ENCODE peak calls at places on chromosomes 4 and X, in five cellular contexts. One of them, this sample, is unnamed.
A peak's percentile ranks its signal among the peaks of the same experiment; 100 is the strongest.

GRCh38 chr4:51831133-51831532 is 11.8 kb upstream of the DCUN1D4 start:
- DNase-seq in HepG2: peak; percentile 46
- DNase-seq in Peyer's patch: peak; percentile 40
- DNase-seq in IMR-90: peak; percentile 51
- DNase-seq in GM23248: peak; percentile 68
- DNase-seq in this sample: no peak

GRCh38 chr4:127686656-127687055 is 43.5 kb upstream of the SLC25A31 start:
- DNase-seq in HepG2: no peak
- DNase-seq in Peyer's patch: no peak
- DNase-seq in IMR-90: peak; percentile 33
- DNase-seq in GM23248: peak; percentile 11
- DNase-seq in this sample: no peak

GRCh38 chr4:168882650-168883233 is 127.3 kb downstream of the CBR4 start:
- DNase-seq in HepG2: peak; percentile 9
- DNase-seq in Peyer's patch: no peak
- DNase-seq in IMR-90: peak; percentile 75
- DNase-seq in GM23248: peak; percentile 68
- DNase-seq in this sample: no peak

GRCh38 chr4:87216469-87216868 is 3.9 kb downstream of the KLHL8 start:
- DNase-seq in HepG2: no peak
- DNase-seq in Peyer's patch: no peak
- DNase-seq in IMR-90: no peak
- DNase-seq in GM23248: no peak
- DNase-seq in this sample: no peak

GRCh38 chrX:16511776-16512400 is 138.1 kb upstream of the S100G start:
- DNase-seq in HepG2: no peak
- DNase-seq in Peyer's patch: no peak
- DNase-seq in IMR-90: peak; percentile 25
- DNase-seq in GM23248: peak; percentile 21
- DNase-seq in this sample: no peak

GRCh38 chr4:141350122-141350904 is 129.6 kb downstream of the ZNF330 start:
- DNase-seq in HepG2: no peak
- DNase-seq in Peyer's patch: no peak
- DNase-seq in IMR-90: peak; percentile 88
- DNase-seq in GM23248: peak; percentile 88
- DNase-seq in this sample: no peak

GRCh38 chrX:3791449-3791848 is 78.0 kb upstream of the PRKX start:
- DNase-seq in HepG2: no peak
- DNase-seq in Peyer's patch: no peak
- DNase-seq in IMR-90: no peak
- DNase-seq in GM23248: no peak
- DNase-seq in this sample: no peak

GRCh38 chr4:24471623-24472510 is 112.5 kb downstream of the DHX15 start:
- DNase-seq in HepG2: no peak
- DNase-seq in Peyer's patch: no peak
- DNase-seq in IMR-90: no peak
- DNase-seq in GM23248: peak; percentile 34
- DNase-seq in this sample: no peak

GRCh38 chr4:67558493-67558892 is at the start of gene STAP1:
- DNase-seq in HepG2: no peak
- DNase-seq in Peyer's patch: peak; percentile 59
- DNase-seq in IMR-90: no peak
- DNase-seq in GM23248: no peak
- DNase-seq in this sample: no peak

GRCh38 chr4:67556426-67556825 is 2.1 kb upstream of the STAP1 start:
- DNase-seq in HepG2: no peak
- DNase-seq in Peyer's patch: no peak
- DNase-seq in IMR-90: no peak
- DNase-seq in GM23248: no peak
- DNase-seq in this sample: no peak

GRCh38 chr4:67550491-67551256 is 5.4 kb upstream of the CENPC start:
- DNase-seq in HepG2: no peak
- DNase-seq in Peyer's patch: no peak
- DNase-seq in IMR-90: no peak
- DNase-seq in GM23248: no peak
- DNase-seq in this sample: no peak

DNA sequence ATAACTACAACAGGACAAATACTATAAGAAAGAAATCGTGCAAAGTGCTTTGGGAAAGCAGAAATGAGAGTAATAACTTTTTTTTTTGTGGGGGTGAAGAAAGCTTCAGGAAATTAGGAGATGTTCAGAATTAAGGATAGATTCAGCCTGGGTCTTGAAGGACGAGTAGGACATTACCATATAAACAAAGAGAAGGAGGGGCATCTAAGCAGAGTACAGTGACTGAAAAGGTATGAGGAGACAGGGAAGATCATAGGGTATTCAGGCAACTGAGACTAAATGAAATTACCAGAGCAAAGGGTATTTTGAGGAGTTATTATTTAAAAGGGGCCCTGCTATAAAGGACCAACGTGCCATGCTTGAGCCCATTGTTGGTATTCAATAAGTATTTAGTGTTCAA is 3.1 kb upstream of the STAP1 start:
- DNase-seq in HepG2: no peak
- DNase-seq in Peyer's patch: no peak
- DNase-seq in IMR-90: no peak
- DNase-seq in GM23248: no peak
- DNase-seq in this sample: no peak
- H3K4me1 ChIP-seq in HepG2: no peaks in the 10 kb centered on the region
- H3K4me1 ChIP-seq in Peyer's patch: no peaks in the 10 kb centered on the region
- H3K4me1 ChIP-seq in IMR-90: no peaks in the 10 kb centered on the region
- H3K4me1 ChIP-seq in GM23248: no peaks in the 10 kb centered on the region
- H3K4me1 ChIP-seq in this sample: no peaks in the 10 kb centered on the region

GRCh38 chrX:74259879-74260491 is 44.0 kb upstream of the ZCCHC13 start:
- DNase-seq in HepG2: no peak
- DNase-seq in Peyer's patch: no peak
- DNase-seq in IMR-90: no peak
- DNase-seq in GM23248: no peak
- DNase-seq in this sample: no peak

DNA sequence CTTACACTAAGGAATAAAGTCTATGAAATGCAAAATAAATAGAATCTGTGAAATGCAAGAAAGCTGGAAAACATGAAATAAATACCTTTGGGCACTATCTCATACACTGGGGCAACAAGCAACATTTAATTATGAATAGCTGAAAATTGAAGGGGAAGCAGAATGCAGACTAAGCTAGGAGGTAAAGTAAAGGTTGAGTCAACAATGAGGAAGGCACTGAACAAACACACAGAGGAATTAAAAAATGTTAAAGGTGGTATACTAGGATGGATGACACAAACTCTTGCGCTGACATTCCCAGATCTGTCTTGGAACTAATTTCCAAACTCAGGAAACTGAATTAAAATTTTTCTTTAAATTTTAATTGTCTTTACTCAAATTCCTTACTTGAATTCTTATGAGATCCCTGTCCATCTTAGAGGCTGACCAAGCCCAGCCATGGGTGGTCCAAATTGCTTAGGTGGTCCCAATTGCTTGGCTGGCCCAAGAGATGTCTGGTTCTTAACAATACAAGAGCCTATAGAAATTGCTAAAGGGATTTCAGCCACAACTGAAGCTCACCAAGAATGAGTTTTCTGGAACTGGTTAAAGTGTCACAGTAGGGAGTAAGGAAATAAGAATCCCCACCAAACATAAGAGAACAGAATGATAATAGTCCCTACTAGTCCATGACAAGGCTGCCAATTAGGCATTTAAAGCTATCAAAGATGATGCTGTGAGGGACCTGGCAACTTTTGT is 41.3 kb upstream of the ZCCHC13 start:
- DNase-seq in HepG2: no peak
- DNase-seq in Peyer's patch: no peak
- DNase-seq in IMR-90: no peak
- DNase-seq in GM23248: no peak
- DNase-seq in this sample: no peak
- H3K4me1 ChIP-seq in HepG2: no peaks in the 10 kb centered on the region
- H3K4me1 ChIP-seq in Peyer's patch: no peaks in the 10 kb centered on the region
- H3K4me1 ChIP-seq in IMR-90: no peaks in the 10 kb centered on the region
- H3K4me1 ChIP-seq in GM23248: no peaks in the 10 kb centered on the region
- H3K4me1 ChIP-seq in this sample: no peaks in the 10 kb centered on the region

GRCh38 chr4:110630621-110631402 is 7.9 kb upstream of the PITX2 start:
- DNase-seq in HepG2: no peak
- DNase-seq in Peyer's patch: no peak
- DNase-seq in IMR-90: no peak
- DNase-seq in GM23248: no peak
- DNase-seq in this sample: no peak

GRCh38 chr4:110634320-110635154 is 11.7 kb upstream of the PITX2 start:
- DNase-seq in HepG2: no peak
- DNase-seq in Peyer's patch: no peak
- DNase-seq in IMR-90: no peak
- DNase-seq in GM23248: no peak
- DNase-seq in this sample: no peak

GRCh38 chr4:110633358-110634319 is 10.8 kb upstream of the PITX2 start:
- DNase-seq in HepG2: no peak
- DNase-seq in Peyer's patch: no peak
- DNase-seq in IMR-90: no peak
- DNase-seq in GM23248: no peak
- DNase-seq in this sample: no peak

GRCh38 chr4:110631582-110632505 is 9.0 kb upstream of the PITX2 start:
- DNase-seq in HepG2: peak; percentile 54
- DNase-seq in Peyer's patch: no peak
- DNase-seq in IMR-90: peak; percentile 84
- DNase-seq in GM23248: peak; percentile 28
- DNase-seq in this sample: no peak

DNA sequence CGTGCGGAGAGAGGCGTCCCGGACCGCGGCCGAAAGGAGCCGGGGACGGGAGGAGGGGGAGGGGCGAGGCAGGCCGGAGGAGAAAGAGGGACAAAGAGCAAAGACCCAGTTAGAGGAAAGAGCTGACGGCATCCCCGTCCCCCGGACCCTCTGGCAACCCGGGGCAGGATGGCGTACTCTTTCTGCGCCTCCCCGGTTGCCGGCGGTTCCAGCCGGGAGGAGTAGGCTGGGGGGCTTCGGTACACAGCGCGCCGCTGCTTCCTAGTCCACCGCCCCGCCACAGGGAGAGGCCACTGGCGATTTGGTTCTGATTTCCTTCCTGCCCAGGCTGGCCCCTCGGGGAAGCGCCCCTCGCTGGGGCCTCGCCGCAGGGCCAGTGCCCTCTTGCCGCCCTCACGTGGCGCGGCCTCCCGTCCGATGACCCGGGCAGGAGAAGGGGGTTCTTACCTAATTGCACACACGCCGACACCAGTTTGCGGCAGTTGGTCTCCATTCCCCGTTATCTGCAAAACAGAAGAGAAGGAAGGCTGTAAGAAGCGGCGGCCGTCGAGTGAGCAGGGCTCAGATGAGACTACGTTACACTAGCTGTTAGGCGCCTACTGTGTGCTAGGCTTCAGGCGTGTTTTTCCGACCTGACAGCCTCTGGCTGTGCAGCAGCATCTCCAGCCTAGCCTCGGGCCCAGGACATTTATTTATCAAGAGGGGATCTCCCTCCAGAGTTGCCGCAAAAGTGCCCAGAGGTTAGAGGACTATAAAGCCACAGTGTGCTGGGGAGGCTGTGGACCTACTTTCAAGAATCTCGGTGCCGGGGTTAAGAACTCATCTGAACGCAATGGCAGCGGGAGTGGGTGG is 9.9 kb upstream of the PITX2 start:
- DNase-seq in HepG2: no peak
- DNase-seq in Peyer's patch: no peak
- DNase-seq in IMR-90: no peak
- DNase-seq in GM23248: no peak
- DNase-seq in this sample: no peak
- H3K4me1 ChIP-seq in HepG2: peaks cover 4% of the 10 kb centered on the region
- H3K4me1 ChIP-seq in Peyer's patch: no peaks in the 10 kb centered on the region
- H3K4me1 ChIP-seq in IMR-90: peaks cover 4% of the 10 kb centered on the region
- H3K4me1 ChIP-seq in GM23248: peaks cover 4% of the 10 kb centered on the region
- H3K4me1 ChIP-seq in this sample: peaks cover 60% of the 10 kb centered on the region

DNA sequence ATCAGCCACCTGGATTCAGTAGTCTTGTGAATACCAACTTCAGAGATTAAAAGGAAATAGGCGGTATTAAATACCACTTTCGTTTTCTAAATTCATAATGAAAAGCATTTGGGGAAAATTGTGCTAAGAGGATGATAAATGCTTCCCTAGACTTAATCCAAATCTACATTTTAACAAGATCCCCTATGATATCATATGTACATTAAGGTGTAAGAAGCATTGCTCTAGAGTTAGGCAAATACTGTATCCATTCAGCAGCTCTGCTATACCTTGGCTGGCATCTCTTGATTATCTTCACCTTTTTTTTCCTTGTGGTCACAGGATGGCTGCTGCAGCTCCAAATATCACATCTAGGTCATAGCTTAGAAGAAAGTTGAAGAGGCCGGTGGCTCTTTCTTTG is 40.6 kb upstream of the PHEX start:
- DNase-seq in HepG2: no peak
- DNase-seq in Peyer's patch: no peak
- DNase-seq in IMR-90: no peak
- DNase-seq in GM23248: no peak
- DNase-seq in this sample: no peak
- H3K4me1 ChIP-seq in HepG2: no peaks in the 10 kb centered on the region
- H3K4me1 ChIP-seq in Peyer's patch: no peaks in the 10 kb centered on the region
- H3K4me1 ChIP-seq in IMR-90: peaks cover 3% of the 10 kb centered on the region
- H3K4me1 ChIP-seq in GM23248: peaks cover 4% of the 10 kb centered on the region
- H3K4me1 ChIP-seq in this sample: no peaks in the 10 kb centered on the region

GRCh38 chrX:130626521-130626920 is 224.7 kb downstream of the RBMX2 start:
- DNase-seq in HepG2: no peak
- DNase-seq in Peyer's patch: no peak
- DNase-seq in IMR-90: peak; percentile 4
- DNase-seq in GM23248: peak; percentile 62
- DNase-seq in this sample: no peak
- H3K4me1 ChIP-seq in HepG2: no peaks in the 10 kb centered on the region
- H3K4me1 ChIP-seq in Peyer's patch: no peaks in the 10 kb centered on the region
- H3K4me1 ChIP-seq in IMR-90: no peaks in the 10 kb centered on the region
- H3K4me1 ChIP-seq in GM23248: no peaks in the 10 kb centered on the region
- H3K4me1 ChIP-seq in this sample: no peaks in the 10 kb centered on the region

GRCh38 chr4:158819942-158820786 is 51.3 kb downstream of the FNIP2 start:
- DNase-seq in HepG2: no peak
- DNase-seq in Peyer's patch: no peak
- DNase-seq in IMR-90: peak; percentile 43
- DNase-seq in GM23248: no peak
- DNase-seq in this sample: no peak

GRCh38 chr4:158823461-158823873 is 54.6 kb downstream of the FNIP2 start:
- DNase-seq in HepG2: no peak
- DNase-seq in Peyer's patch: no peak
- DNase-seq in IMR-90: peak; percentile 58
- DNase-seq in GM23248: peak; percentile 71
- DNase-seq in this sample: no peak

GRCh38 chr4:158824425-158825274 is 55.8 kb downstream of the FNIP2 start:
- DNase-seq in HepG2: no peak
- DNase-seq in Peyer's patch: no peak
- DNase-seq in IMR-90: peak; percentile 17
- DNase-seq in GM23248: peak; percentile 67
- DNase-seq in this sample: no peak

GRCh38 chr4:158821228-158822009 is 52.6 kb downstream of the FNIP2 start:
- DNase-seq in HepG2: no peak
- DNase-seq in Peyer's patch: no peak
- DNase-seq in IMR-90: peak; percentile 55
- DNase-seq in GM23248: peak; percentile 78
- DNase-seq in this sample: no peak

GRCh38 chr4:158822348-158822747 is 53.5 kb downstream of the FNIP2 start:
- DNase-seq in HepG2: no peak
- DNase-seq in Peyer's patch: no peak
- DNase-seq in IMR-90: no peak
- DNase-seq in GM23248: no peak
- DNase-seq in this sample: no peak
- H3K4me1 ChIP-seq in HepG2: peaks cover 100% of the 10 kb centered on the region
- H3K4me1 ChIP-seq in Peyer's patch: no peaks in the 10 kb centered on the region
- H3K4me1 ChIP-seq in IMR-90: peaks cover 25% of the 10 kb centered on the region
- H3K4me1 ChIP-seq in GM23248: peaks cover 52% of the 10 kb centered on the region
- H3K4me1 ChIP-seq in this sample: peaks cover 50% of the 10 kb centered on the region

GRCh38 chrX:115584715-115585114 is 23.7 kb downstream of the PLS3 start:
- DNase-seq in HepG2: no peak
- DNase-seq in Peyer's patch: no peak
- DNase-seq in IMR-90: peak; percentile 64
- DNase-seq in GM23248: peak; percentile 74
- DNase-seq in this sample: no peak
- H3K4me1 ChIP-seq in HepG2: peaks cover 10% of the 10 kb centered on the region
- H3K4me1 ChIP-seq in Peyer's patch: no peaks in the 10 kb centered on the region
- H3K4me1 ChIP-seq in IMR-90: peaks cover 2% of the 10 kb centered on the region
- H3K4me1 ChIP-seq in GM23248: peaks cover 44% of the 10 kb centered on the region
- H3K4me1 ChIP-seq in this sample: no peaks in the 10 kb centered on the region

GRCh38 chr4:70994069-70994366 is 569 bp downstream of the DCK start:
- DNase-seq in HepG2: peak; percentile 15
- DNase-seq in Peyer's patch: peak; percentile 34
- DNase-seq in IMR-90: no peak
- DNase-seq in GM23248: no peak
- DNase-seq in this sample: no peak
- H3K4me1 ChIP-seq in HepG2: peaks cover 43% of the 10 kb centered on the region
- H3K4me1 ChIP-seq in Peyer's patch: no peaks in the 10 kb centered on the region
- H3K4me1 ChIP-seq in IMR-90: peaks cover 5% of the 10 kb centered on the region
- H3K4me1 ChIP-seq in GM23248: peaks cover 24% of the 10 kb centered on the region
- H3K4me1 ChIP-seq in this sample: peaks cover 20% of the 10 kb centered on the region